ENCODE peak calls at places on chromosomes 3 and 15, in seven cellular contexts. A is neural progenitor cell, K is GM23338, C is PC-3, J is MM.1S, Q is GM23248, I is HCT116. M is an unnamed sample.

GRCh38 chr3:60636846-60637245 is 614.4 kb downstream of the FHIT start:
- DNase-seq in A (peak; percentile 8), Q (peak; percentile 45), C (peak; percentile 73), I (no peak), J (no peak), K (peak; percentile 44), M (peak; percentile 4)

GRCh38 chr3:74631341-74631740 is 16.9 kb upstream of the CNTN3 start:
- DNase-seq in C (no peak), I (no peak), J (no peak), A (no peak), K (no peak), Q (peak; percentile 64), M (no peak)

GRCh38 chr3:23549148-23549910 is 256.4 kb upstream of the UBE2E1 start:
- DNase-seq in A (no peak), C (peak; percentile 55), Q (no peak), J (no peak), I (peak; percentile 18), K (no peak), M (no peak)

GRCh38 chr3:175601521-175601920 is 742.4 kb downstream of the NAALADL2 start:
- DNase-seq in C (peak; percentile 87), A (no peak), K (no peak), I (no peak), Q (no peak), J (no peak), M (no peak)

GRCh38 chr3:14497321-14497720 is 42.8 kb downstream of the GRIP2 start:
- DNase-seq in K (peak; percentile 72), A (no peak), I (no peak), J (no peak), C (no peak), Q (no peak), M (no peak)

GRCh38 chr3:69411331-69411730 is 25.4 kb upstream of the FRMD4B start:
- DNase-seq in I (no peak), A (no peak), Q (peak; percentile 61), C (peak; percentile 39), J (no peak), K (no peak), M (no peak)

GRCh38 chr3:126438746-126439145 is 36.9 kb downstream of the ZXDC start:
- DNase-seq in J (no peak), A (no peak), I (no peak), C (no peak), Q (no peak), K (no peak), M (no peak)

GRCh38 chr3:33664195-33664594 is 53.9 kb downstream of the CLASP2 start:
- DNase-seq in J (no peak), K (no peak), I (no peak), A (no peak), Q (peak; percentile 87), C (peak; percentile 85), M (no peak)

GRCh38 chr3:186772886-186773417 is 10.4 kb upstream of the EIF4A2 start:
- DNase-seq in A (peak; percentile 19), J (peak; percentile 83), Q (peak; percentile 82), K (peak; percentile 70), I (no peak), C (no peak), M (peak; percentile 46)

GRCh38 chr3:59150039-59150438 is 100.2 kb upstream of the CFAP20DC start:
- DNase-seq in C (no peak), Q (no peak), I (peak; percentile 4), K (peak; percentile 68), A (peak; percentile 58), J (peak; percentile 17), M (peak; percentile 5)

GRCh38 chr3:179486806-179487205 is 35.5 kb upstream of the GNB4 start:
- DNase-seq in C (no peak), Q (no peak), K (no peak), I (no peak), A (no peak), J (no peak), M (no peak)

GRCh38 chr15:63226966-63227401 is 37.6 kb downstream of the RAB8B start:
- DNase-seq in J (no peak), A (no peak), C (no peak), I (no peak), Q (no peak), K (no peak), M (no peak)

GRCh38 chr3:134601539-134602439 is 49.0 kb downstream of the KY start:
- DNase-seq in K (peak; percentile 79), J (no peak), I (no peak), C (no peak), Q (peak; percentile 57), A (peak; percentile 98), M (peak; percentile 90)

GRCh38 chr15:77037475-77038209 is 33.3 kb downstream of the TSPAN3 start:
- DNase-seq in I (no peak), Q (no peak), A (no peak), J (no peak), K (no peak), C (no peak), M (no peak)

GRCh38 chr3:24545917-24546316 is 51.3 kb upstream of the THRB start:
- DNase-seq in C (peak; percentile 70), I (no peak), A (no peak), K (no peak), J (no peak), Q (peak; percentile 35), M (no peak)

GRCh38 chr3:178067721-178068120 is 468.5 kb upstream of the KCNMB2 start:
- DNase-seq in K (no peak), J (no peak), Q (peak; percentile 32), I (no peak), C (no peak), A (no peak), M (no peak)

DNA sequence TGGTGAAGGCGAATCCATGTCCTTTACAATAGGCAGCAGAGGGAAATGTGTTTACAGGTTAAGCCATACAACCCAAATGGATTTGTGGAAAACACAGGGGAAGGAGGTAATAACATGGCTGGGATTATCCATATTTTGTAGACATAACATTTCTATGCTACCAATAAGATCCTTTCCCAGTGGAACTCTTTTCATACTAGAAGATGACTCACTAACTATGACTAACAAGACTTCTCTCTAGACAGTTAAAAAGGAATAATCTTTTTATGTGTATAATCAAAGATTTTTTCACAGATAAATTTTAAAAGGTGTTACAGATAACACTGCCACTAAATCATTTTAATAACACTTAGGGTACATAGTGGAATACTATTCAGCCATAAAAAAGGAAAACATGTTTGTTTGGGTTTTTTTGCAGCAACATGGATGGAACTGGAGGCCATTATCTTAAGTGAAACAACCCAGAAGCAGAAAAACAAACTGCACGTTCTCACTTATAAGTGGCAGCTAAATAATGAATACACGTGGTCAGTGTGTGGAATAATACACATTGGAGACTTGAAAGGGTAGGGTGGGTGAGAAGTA is 39.6 kb downstream of the VPS13C start:
- DNase-seq in K (no peak), I (no peak), Q (peak; percentile 60), J (no peak), A (no peak), C (peak; percentile 30), M (no peak)
- TF ChIP-seq EZH2phosphoT487 in K (no peak), I (no peak), Q (no peak), J (no peak), A (no peak), C (no peak), M (no peak)

GRCh38 chr15:64837502-64837901 is 4.2 kb upstream of the PLEKHO2 start:
- DNase-seq in J (no peak), Q (no peak), I (no peak), A (no peak), K (no peak), C (no peak), M (no peak)

GRCh38 chr15:64841258-64842098 is at the start of gene PLEKHO2:
- DNase-seq in K (peak; percentile 99), A (peak; percentile 98), C (peak; percentile 82), Q (peak; percentile 98), I (peak; percentile 73), J (peak; percentile 93), M (peak; percentile 96)

GRCh38 chr15:64833690-64834089 is 8.0 kb upstream of the PLEKHO2 start:
- DNase-seq in K (no peak), Q (no peak), A (no peak), I (no peak), C (no peak), J (no peak), M (no peak)

DNA sequence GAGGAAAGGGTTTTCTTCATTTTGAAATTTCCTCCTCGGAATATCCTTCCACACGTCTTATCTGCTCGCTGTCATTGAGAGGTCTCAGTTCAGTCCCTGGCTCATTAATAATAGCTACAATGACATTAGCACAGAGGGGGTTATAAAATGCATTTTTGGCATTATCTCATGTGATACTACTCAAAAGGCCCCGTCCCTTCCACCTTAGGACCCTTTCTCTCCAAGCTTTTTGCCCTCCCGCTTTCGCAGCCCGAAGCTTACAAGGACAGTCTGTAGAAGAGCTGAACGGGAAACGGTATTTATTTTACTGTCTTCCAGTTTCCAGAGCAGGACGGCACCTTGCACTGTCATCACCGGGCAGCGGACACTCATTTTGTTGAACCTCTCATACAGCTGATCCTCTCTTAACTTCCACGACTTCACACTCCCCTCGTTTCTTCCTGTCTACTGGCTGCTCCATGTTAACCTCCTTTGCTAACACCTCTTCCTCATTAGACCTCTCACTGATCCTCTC is 5.6 kb upstream of the PLEKHO2 start:
- DNase-seq in C (no peak), I (no peak), K (peak; percentile 31), J (no peak), A (no peak), Q (no peak), M (no peak)
- H3K4me3 ChIP-seq in C (no peak overlapping the region), I (peak overlapping the region; percentile 28), K (peak overlapping the region; percentile 22), J (no peak overlapping the region), A (no peak overlapping the region), Q (no peak overlapping the region), M (no peak overlapping the region)

GRCh38 chr3:98695816-98696215 is 67.3 kb upstream of the ST3GAL6 start:
- DNase-seq in J (no peak), I (no peak), K (no peak), A (no peak), C (peak; percentile 79), Q (peak; percentile 5), M (no peak)

GRCh38 chr3:98692787-98693473 is 70.2 kb upstream of the ST3GAL6 start:
- DNase-seq in A (no peak), K (no peak), C (no peak), Q (no peak), I (no peak), J (no peak), M (no peak)

GRCh38 chr3:98688363-98688762 is 74.8 kb upstream of the ST3GAL6 start:
- DNase-seq in Q (no peak), J (no peak), A (no peak), I (no peak), K (no peak), C (no peak), M (no peak)

GRCh38 chr3:98690876-98691275 is 72.3 kb upstream of the ST3GAL6 start:
- DNase-seq in Q (peak; percentile 6), I (no peak), K (no peak), A (no peak), C (peak; percentile 39), J (no peak), M (no peak)

GRCh38 chr3:98691897-98692296 is 71.2 kb upstream of the ST3GAL6 start:
- DNase-seq in C (peak; percentile 40), K (no peak), A (no peak), I (no peak), J (peak; percentile 60), Q (no peak), M (no peak)
- TF ChIP-seq EZH2 in C (no peak), K (no peak), A (no peak), I (no peak), J (no peak), Q (no peak), M (no peak)

DNA sequence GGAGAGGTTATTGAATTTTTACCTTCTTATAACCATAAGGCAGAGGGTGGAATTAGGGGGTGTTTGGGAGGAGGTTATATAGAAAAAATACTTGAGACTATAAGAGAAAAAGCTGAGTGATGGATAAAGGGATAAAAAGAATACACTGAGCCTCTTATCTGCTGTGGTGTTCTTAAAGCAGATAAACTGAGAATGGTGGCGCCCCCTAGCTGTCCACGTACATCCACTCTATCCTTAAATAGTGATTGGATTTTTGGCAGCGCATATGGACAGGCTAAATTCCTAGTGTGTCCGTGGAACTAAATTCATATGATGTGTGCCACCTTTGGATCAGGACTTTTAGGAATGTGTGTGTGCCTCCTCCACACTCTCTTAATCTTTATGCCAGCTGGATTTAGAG is 121.1 kb downstream of the OXSM start:
- DNase-seq in Q (peak; percentile 40), A (peak; percentile 65), J (peak; percentile 24), K (peak; percentile 89), I (peak; percentile 39), C (peak; percentile 44), M (peak; percentile 24)
- TF ChIP-seq EZH2phosphoT487 in Q (no peak), A (no peak), J (no peak), K (no peak), I (no peak), C (no peak), M (no peak)